ENCODE peak calls at places on chromosome 9, in four cellular contexts. S, P, U and O are unnamed samples.

GRCh38 chr9:35771524-35771923 is 17.4 kb upstream of the MSMP start:
- DNase-seq in P (no peak), S (no peak), U (no peak), O (no peak)

GRCh38 chr9:6218099-6218502 is 2.5 kb downstream of the IL33 start:
- DNase-seq in S (no peak), P (no peak), U (no peak), O (no peak)

GRCh38 chr9:5922192-5922591 is 31.5 kb downstream of the MLANA start:
- DNase-seq in P (no peak), S (no peak), U (no peak), O (no peak)

GRCh38 chr9:93955356-93956182 is 414 bp upstream of the BARX1 start:
- DNase-seq in S (no peak), P (no peak), U (no peak), O (no peak)

GRCh38 chr9:121563425-121563824 is 63.8 kb upstream of the GGTA1 start:
- DNase-seq in S (no peak), P (no peak), U (no peak), O (no peak)

GRCh38 chr9:1233568-1233967 is 183.4 kb downstream of the DMRT2 start:
- DNase-seq in S (no peak), P (no peak), U (no peak), O (no peak)

GRCh38 chr9:122228191-122228905 is 409 bp downstream of the LHX6 start:
- DNase-seq in S (no peak), P (no peak), U (peak; percentile 47), O (no peak)

GRCh38 chr9:68963416-68963815 is 50.5 kb downstream of the PRKACG start:
- DNase-seq in S (no peak), P (no peak), U (no peak), O (no peak)

GRCh38 chr9:30711591-30711990 is 1672.9 kb upstream of the ACO1 start:
- DNase-seq in S (no peak), U (no peak), P (no peak), O (no peak)

GRCh38 chr9:8895498-8896224 is 1096.1 kb upstream of the DMAC1 start:
- DNase-seq in P (no peak), S (peak; percentile 6), U (no peak), O (peak; percentile 79)

GRCh38 chr9:13071921-13072320 is 207.6 kb downstream of the MPDZ start:
- DNase-seq in P (no peak), S (no peak), U (no peak), O (no peak)

GRCh38 chr9:15374310-15374709 is 48.4 kb upstream of the SNAPC3 start:
- DNase-seq in P (no peak), U (no peak), S (peak; percentile 14), O (no peak)
- H3K4me1 ChIP-seq in P (no peaks in the 10 kb centered on the region), U (no peaks in the 10 kb centered on the region), S (no peaks in the 10 kb centered on the region), O (no peaks in the 10 kb centered on the region)

GRCh38 chr9:87089963-87090362 is 142.7 kb upstream of the GAS1 start:
- DNase-seq in S (no peak), U (no peak), P (no peak), O (no peak)
- H3K4me3 ChIP-seq in S (no peak overlapping the region), U (no peak overlapping the region), P (no peak overlapping the region), O (no peak overlapping the region)

GRCh38 chr9:127977877-127978647 is 2.7 kb downstream of the EEIG1 start:
- DNase-seq in U (peak; percentile 87), S (no peak), P (peak; percentile 43), O (peak; percentile 95)
- TF ChIP-seq CTCF in U (no peak), S (peak; percentile 25), P (no peak), O (no peak)

DNA sequence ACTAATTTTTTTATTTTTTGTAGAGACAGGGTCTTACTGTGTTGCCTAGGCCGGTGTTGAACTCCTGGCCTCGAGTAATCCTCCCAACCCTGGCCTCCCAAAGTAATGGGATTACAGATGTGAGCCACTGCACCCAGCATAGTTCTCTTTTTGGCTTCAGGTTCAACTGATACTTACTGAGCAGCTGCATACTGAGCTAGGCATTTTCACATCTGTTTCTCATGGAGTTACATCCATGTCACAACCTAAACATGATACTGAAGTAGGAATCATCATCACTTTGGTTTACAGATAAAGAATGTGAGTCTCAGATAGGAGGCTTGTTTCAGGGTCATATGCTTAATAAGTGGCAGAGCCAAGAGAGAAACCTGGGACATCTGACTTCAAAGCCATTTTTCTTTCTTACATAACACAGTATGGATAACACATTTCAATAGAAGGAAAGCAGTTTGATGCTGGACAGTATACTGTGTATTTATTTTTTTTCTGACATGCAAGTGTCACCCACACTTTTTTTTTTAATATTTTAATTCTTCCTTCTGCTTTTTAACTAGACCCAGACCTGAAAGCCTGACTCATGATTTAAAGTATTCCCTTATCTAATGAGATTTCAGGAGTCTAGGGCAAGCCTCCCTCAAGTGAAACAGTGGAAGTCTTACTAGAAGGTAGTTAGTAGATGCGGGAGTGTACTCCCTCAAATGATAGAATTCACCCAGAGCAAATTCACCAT is 90.8 kb downstream of the HACD4 start:
- DNase-seq in P (no peak), U (no peak), S (no peak), O (no peak)
- H3K4me1 ChIP-seq in P (no peaks in the 10 kb centered on the region), U (no peaks in the 10 kb centered on the region), S (no peaks in the 10 kb centered on the region), O (no peaks in the 10 kb centered on the region)

GRCh38 chr9:22103650-22104575 is 94.8 kb upstream of the CDKN2B start:
- DNase-seq in U (no peak), P (no peak), S (no peak), O (no peak)
- H3K4me3 ChIP-seq in U (no peak overlapping the region), P (no peak overlapping the region), S (no peak overlapping the region), O (no peak overlapping the region)

GRCh38 chr9:114330636-114331035 is 967 bp downstream of the ORM2 start:
- DNase-seq in P (no peak), U (no peak), S (no peak), O (no peak)
- TF ChIP-seq CTCF in P (no peak), U (no peak), S (no peak), O (no peak)

GRCh38 chr9:87434341-87434740 is 63.3 kb upstream of the DAPK1 start:
- DNase-seq in P (no peak), U (no peak), S (no peak), O (no peak)
- H3K4me1 ChIP-seq in P (no peaks in the 10 kb centered on the region), U (no peaks in the 10 kb centered on the region), S (no peaks in the 10 kb centered on the region), O (no peaks in the 10 kb centered on the region)